ENCODE peak calls at places on chromosomes 3 and 15, in five cellular contexts. J, B, M, R and T are unnamed samples.

GRCh38 chr3:185929192-185930151 is 8.3 kb downstream of the TRA2B start:
- DNase-seq in J (no peak), B (no peak), M (no peak), R (peak; percentile 77), T (no peak)

GRCh38 chr15:63504247-63504978 is at the start of gene USP3:
- DNase-seq in J (peak; percentile 96), B (peak; percentile 97), M (peak; percentile 92), R (peak; percentile 97), T (peak; percentile 93)

GRCh38 chr3:9196009-9196408 is 53.4 kb downstream of the SRGAP3 start:
- DNase-seq in J (no peak), B (no peak), M (no peak), R (no peak), T (no peak)

GRCh38 chr15:66670698-66671580 is 31.1 kb upstream of the SMAD6 start:
- DNase-seq in J (peak; percentile 77), B (peak; percentile 88), M (no peak), R (no peak), T (no peak)

GRCh38 chr3:64186667-64187064 is 38.6 kb downstream of the PRICKLE2 start:
- DNase-seq in J (no peak), B (no peak), M (no peak), R (no peak), T (no peak)

GRCh38 chr3:191901746-191902145 is 440.8 kb downstream of the PYDC2 start:
- DNase-seq in J (no peak), B (no peak), M (no peak), R (no peak), T (no peak)

GRCh38 chr3:24680214-24680967 is 185.7 kb upstream of the THRB start:
- DNase-seq in J (peak; percentile 89), B (peak; percentile 55), M (peak; percentile 51), R (peak; percentile 41), T (no peak)

GRCh38 chr3:168024537-168024941 is 71.2 kb downstream of the GOLIM4 start:
- DNase-seq in J (no peak), B (no peak), M (peak; percentile 71), R (peak; percentile 91), T (peak; percentile 14)

GRCh38 chr3:64422192-64422591 is 196.9 kb upstream of the PRICKLE2 start:
- DNase-seq in J (no peak), B (no peak), M (peak; percentile 58), R (no peak), T (no peak)

GRCh38 chr3:198113219-198114053 is 153.4 kb downstream of the LMLN start:
- DNase-seq in J (no peak), B (no peak), M (peak; percentile 25), R (peak; percentile 28), T (no peak)

GRCh38 chr3:187735383-187735782 is 9.9 kb downstream of the BCL6 start:
- DNase-seq in J (no peak), B (no peak), M (no peak), R (no peak), T (no peak)

GRCh38 chr15:27545494-27546255 is 553.4 kb downstream of the OCA2 start:
- DNase-seq in J (no peak), B (no peak), M (no peak), R (peak; percentile 11), T (no peak)

DNA sequence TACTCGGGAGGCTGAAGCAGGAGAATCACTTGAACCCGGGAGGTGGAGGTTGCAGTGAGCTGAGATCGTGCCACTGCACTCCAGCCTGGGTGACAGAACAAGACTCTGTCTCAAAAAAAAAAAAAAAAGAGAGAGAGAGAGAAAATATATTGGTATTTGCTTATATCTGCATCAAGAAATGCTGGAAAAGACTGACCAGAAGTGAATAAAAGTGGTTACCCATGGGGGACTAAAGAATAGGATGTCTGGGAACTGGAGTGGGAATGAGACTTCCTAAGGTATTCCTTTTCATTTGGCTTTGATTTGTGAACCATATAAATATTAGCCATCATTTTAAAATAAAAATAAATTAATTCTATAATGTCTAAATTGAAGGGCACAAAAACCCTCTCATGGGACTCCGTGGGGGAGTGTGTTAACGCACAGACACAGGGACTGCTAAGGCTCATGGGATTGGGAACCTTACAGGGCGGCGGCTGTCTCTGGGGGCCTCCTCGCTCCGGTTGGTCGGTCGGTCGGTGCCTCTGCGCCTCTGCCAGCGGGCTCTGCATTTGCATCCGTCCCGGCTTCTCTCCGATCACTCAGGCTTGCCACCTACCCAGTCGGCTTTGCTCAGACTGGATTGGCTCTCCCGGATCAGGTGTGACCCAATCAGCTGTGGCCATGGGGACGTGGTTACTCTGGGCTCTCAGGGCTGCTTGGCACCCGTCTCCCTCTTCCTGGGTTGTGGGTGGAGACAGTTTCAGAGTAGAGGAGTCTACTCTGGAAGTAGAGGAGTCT is 12.7 kb upstream of the TSPAN3 start:
- DNase-seq in J (peak; percentile 80), B (peak; percentile 88), M (peak; percentile 23), R (no peak), T (peak; percentile 77)
- H3K4me3 ChIP-seq in J (no peak overlapping the region), B (peak overlapping the region; percentile 38), M (peak overlapping the region; percentile 37), R (no peak overlapping the region), T (no peak overlapping the region)

DNA sequence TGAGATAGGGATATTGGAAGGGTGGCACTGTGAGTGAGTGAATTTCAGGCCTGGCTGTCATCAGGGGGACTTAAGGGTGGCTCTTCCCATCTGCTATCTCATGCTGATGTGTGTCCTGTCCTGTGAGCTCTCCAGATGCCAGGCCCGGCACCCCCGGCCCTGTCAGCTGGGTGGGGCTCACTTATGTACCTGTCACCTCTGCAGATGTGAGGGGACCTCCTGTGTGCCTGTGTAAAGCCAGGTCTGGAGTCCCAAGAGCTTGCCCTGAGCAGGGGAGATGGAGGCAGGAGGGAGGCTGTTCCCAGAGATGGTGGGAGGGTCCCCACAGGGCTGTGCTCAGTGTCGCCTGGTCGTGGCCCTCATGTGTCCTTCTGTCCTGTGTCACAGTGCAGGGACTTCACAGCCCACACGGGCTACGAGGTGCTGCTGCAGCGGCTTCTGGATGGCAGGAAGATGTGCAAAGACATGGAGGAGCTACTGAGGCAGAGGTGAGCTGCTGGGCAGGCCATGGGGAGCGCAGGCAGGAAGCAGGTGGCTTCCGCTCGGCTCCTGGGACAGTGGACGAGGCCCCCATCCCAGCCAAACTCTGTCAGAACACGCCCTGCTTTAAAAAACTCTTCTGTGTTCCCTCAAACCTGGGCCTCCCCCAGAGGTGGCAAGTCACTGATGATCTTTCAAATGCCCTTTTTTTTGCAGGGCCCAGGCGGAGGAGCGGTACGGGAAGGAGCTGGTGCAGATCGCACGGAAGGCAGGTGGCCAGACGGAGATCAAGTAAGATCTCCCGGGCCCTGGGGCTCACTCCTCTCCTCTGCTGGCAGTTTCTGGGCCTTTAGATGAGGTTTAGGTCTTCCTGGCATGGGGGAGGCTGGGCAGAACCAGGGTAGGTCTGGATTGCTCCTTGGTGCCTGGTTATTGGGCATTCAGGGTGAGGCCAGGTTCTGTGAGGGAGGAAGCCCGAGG is 23.1 kb downstream of the PSTPIP1 start:
- DNase-seq in J (no peak), B (no peak), M (no peak), R (no peak), T (no peak)
- H3K4me3 ChIP-seq in J (no peak overlapping the region), B (no peak overlapping the region), M (no peak overlapping the region), R (no peak overlapping the region), T (no peak overlapping the region)

GRCh38 chr3:126994661-126995161 is 11.8 kb downstream of the PLXNA1 start:
- DNase-seq in J (no peak), B (no peak), M (no peak), R (no peak), T (no peak)
- H3K4me3 ChIP-seq in J (no peak overlapping the region), B (no peak overlapping the region), M (no peak overlapping the region), R (no peak overlapping the region), T (no peak overlapping the region)

DNA sequence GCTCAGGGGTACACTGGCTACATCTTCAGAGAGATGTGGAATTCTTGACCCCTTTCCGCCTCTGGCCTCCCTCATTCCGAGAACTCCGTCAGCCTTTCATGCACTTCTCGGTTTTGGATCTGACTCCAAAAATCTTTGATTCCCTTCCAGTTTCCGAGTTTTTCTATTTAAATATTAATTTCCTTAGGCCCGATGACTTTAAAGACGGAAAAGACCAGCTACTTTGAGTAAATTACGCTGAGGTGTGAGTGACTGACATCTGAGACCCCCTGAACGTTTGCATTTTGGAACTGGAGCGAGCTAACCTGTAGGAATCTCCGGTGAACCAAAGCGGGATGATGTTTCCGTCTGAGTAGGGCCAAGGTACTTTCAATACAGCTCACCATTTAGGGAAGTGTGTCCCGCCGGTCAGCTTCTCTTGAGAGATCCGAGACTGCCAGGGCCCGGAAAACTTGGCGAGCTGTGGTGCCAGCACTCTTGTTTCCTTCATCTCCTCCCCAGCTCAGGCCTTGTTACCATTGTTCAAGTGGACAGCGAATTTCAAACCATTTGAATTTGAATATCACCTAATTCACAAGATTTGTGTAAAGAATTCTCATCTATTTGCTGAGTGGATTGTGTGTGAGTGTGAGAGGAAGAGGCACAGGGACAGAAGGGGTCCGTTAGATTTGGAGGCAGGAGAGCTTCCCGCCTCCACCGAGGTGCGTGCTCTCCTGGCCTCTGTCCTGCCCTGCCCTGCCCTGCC is 5.4 kb downstream of the SOX14 start:
- DNase-seq in J (no peak), B (no peak), M (no peak), R (no peak), T (no peak)
- H3K4me3 ChIP-seq in J (no peak overlapping the region), B (no peak overlapping the region), M (no peak overlapping the region), R (no peak overlapping the region), T (no peak overlapping the region)

DNA sequence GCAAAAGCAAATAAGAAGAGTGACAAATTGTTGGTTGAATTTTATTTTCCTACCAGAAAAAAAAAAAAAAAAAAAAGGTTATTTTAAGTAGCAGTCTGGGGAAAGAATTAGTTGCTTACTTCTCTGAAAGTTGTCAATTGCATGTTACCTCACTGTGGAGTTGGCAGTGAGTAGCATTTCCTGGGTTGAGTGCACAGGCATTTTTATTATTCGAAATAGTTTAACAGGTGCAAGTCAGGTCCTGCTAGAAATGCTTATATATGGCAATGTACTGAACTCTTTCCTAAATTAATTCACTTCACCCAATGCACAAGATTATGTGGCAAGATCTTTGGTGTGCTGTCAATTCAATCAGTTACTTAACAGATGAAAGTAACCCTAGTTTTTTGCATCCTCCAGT is 680.6 kb downstream of the EPHA3 start:
- DNase-seq in J (no peak), B (no peak), M (no peak), R (no peak), T (no peak)
- H3K4me3 ChIP-seq in J (no peak overlapping the region), B (no peak overlapping the region), M (no peak overlapping the region), R (no peak overlapping the region), T (no peak overlapping the region)